ENCODE peak calls at places on chromosome 20, in six cellular contexts. One of them, this sample, is unnamed.

GRCh38 chr20:5657190-5657872 is 92.9 kb upstream of the SHLD1 start:
- DNase-seq in tibial artery: peak; percentile 48
- DNase-seq in cardiac muscle cell: peak; percentile 99
- DNase-seq in gastrocnemius medialis: peak; percentile 31
- DNase-seq in left lung: no peak
- DNase-seq in colonic mucosa: peak; percentile 47
- DNase-seq in this sample: no peak

GRCh38 chr20:32612831-32613595 is 27.9 kb upstream of the NOL4L start:
- DNase-seq in tibial artery: no peak
- DNase-seq in cardiac muscle cell: no peak
- DNase-seq in gastrocnemius medialis: no peak
- DNase-seq in left lung: no peak
- DNase-seq in colonic mucosa: no peak
- DNase-seq in this sample: no peak

GRCh38 chr20:23308024-23308423 is 42.6 kb upstream of the NXT1 start:
- DNase-seq in tibial artery: no peak
- DNase-seq in cardiac muscle cell: no peak
- DNase-seq in gastrocnemius medialis: no peak
- DNase-seq in left lung: no peak
- DNase-seq in colonic mucosa: no peak
- DNase-seq in this sample: no peak

GRCh38 chr20:6851136-6851535 is 83.7 kb downstream of the BMP2 start:
- DNase-seq in tibial artery: no peak
- DNase-seq in cardiac muscle cell: no peak
- DNase-seq in gastrocnemius medialis: no peak
- DNase-seq in left lung: no peak
- DNase-seq in colonic mucosa: no peak
- DNase-seq in this sample: no peak

GRCh38 chr20:34579936-34580587 is 21.5 kb downstream of the MAP1LC3A start:
- DNase-seq in tibial artery: no peak
- DNase-seq in cardiac muscle cell: no peak
- DNase-seq in gastrocnemius medialis: no peak
- DNase-seq in left lung: no peak
- DNase-seq in colonic mucosa: peak; percentile 68
- DNase-seq in this sample: no peak

GRCh38 chr20:427849-428657 is 20.0 kb downstream of the RBCK1 start:
- DNase-seq in tibial artery: no peak
- DNase-seq in cardiac muscle cell: no peak
- DNase-seq in gastrocnemius medialis: no peak
- DNase-seq in left lung: no peak
- DNase-seq in colonic mucosa: no peak
- DNase-seq in this sample: no peak

GRCh38 chr20:49770634-49771033 is 42.0 kb upstream of the SLC9A8 start:
- DNase-seq in tibial artery: no peak
- DNase-seq in cardiac muscle cell: no peak
- DNase-seq in gastrocnemius medialis: no peak
- DNase-seq in left lung: no peak
- DNase-seq in colonic mucosa: no peak
- DNase-seq in this sample: no peak

GRCh38 chr20:61940976-61941720 is 124.5 kb downstream of the TAF4 start:
- DNase-seq in tibial artery: peak; percentile 18
- DNase-seq in cardiac muscle cell: no peak
- DNase-seq in gastrocnemius medialis: peak; percentile 7
- DNase-seq in left lung: peak; percentile 48
- DNase-seq in colonic mucosa: no peak
- DNase-seq in this sample: peak; percentile 9

GRCh38 chr20:25148181-25148981 is 47.1 kb upstream of the ENTPD6 start:
- DNase-seq in tibial artery: peak; percentile 44
- DNase-seq in cardiac muscle cell: peak; percentile 70
- DNase-seq in gastrocnemius medialis: no peak
- DNase-seq in left lung: peak; percentile 82
- DNase-seq in colonic mucosa: peak; percentile 30
- DNase-seq in this sample: peak; percentile 18

DNA sequence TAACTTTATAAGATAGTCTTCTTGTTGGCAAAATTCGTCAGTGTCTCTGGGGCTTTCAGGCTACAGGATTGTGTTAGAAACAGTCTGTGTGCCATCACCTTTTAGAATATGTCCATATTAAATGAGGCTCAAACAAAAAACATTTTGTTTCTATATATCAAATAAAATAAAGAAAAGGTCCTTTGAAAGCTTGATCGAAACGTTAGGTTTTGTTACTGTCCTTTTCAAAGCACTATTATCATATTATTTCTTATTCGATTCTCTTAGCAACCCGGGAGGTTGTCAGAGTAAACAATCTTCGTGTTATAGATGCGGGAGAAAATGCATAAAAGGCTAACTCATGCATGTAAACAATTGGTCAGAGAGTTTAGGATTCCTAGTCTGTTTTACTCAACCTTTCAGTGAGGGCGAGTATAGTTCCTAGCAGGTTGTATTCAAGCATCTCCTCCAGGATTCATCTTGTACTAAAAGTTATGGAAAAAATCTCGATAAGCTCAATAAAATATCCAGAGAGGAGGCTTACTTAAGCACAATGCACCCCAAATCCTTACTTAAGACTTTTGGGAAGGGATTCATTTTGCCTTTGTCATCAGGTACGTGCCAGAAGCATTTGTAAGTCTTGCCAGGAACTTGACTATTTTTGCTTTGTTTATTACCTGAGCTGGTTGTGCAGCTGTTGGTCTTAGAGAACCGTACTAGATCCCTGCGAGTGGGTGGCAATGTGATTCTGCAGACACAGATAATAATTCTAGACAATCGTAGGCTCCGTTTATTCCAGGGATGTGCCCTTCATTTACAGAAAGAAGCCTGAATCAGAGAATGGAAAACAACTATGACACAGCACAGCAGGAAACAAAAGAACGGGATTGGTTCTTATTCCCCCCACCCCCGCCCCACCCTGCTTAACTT is 159.6 kb upstream of the ZNF217 start:
- DNase-seq in tibial artery: no peak
- DNase-seq in cardiac muscle cell: no peak
- DNase-seq in gastrocnemius medialis: no peak
- DNase-seq in left lung: no peak
- DNase-seq in colonic mucosa: no peak
- DNase-seq in this sample: no peak
- H3K4me1 ChIP-seq in tibial artery: peaks cover 3% of the 10 kb centered on the region
- H3K4me1 ChIP-seq in cardiac muscle cell: no peaks in the 10 kb centered on the region
- H3K4me1 ChIP-seq in gastrocnemius medialis: peaks cover 5% of the 10 kb centered on the region
- H3K4me1 ChIP-seq in left lung: peaks cover 24% of the 10 kb centered on the region
- H3K4me1 ChIP-seq in colonic mucosa: peaks cover 16% of the 10 kb centered on the region
- H3K4me1 ChIP-seq in this sample: peaks cover 18% of the 10 kb centered on the region

GRCh38 chr20:59518881-59519706 is 85.2 kb upstream of the PHACTR3 start:
- DNase-seq in tibial artery: no peak
- DNase-seq in cardiac muscle cell: peak; percentile 61
- DNase-seq in gastrocnemius medialis: no peak
- DNase-seq in left lung: no peak
- DNase-seq in colonic mucosa: peak; percentile 31
- DNase-seq in this sample: no peak

GRCh38 chr20:59515906-59516209 is 88.5 kb upstream of the PHACTR3 start:
- DNase-seq in tibial artery: no peak
- DNase-seq in cardiac muscle cell: no peak
- DNase-seq in gastrocnemius medialis: no peak
- DNase-seq in left lung: no peak
- DNase-seq in colonic mucosa: no peak
- DNase-seq in this sample: no peak

GRCh38 chr20:59520814-59521213 is 83.5 kb upstream of the PHACTR3 start:
- DNase-seq in tibial artery: no peak
- DNase-seq in cardiac muscle cell: no peak
- DNase-seq in gastrocnemius medialis: no peak
- DNase-seq in left lung: no peak
- DNase-seq in colonic mucosa: no peak
- DNase-seq in this sample: no peak

GRCh38 chr20:59515013-59515905 is 89.1 kb upstream of the PHACTR3 start:
- DNase-seq in tibial artery: peak; percentile 54
- DNase-seq in cardiac muscle cell: peak; percentile 66
- DNase-seq in gastrocnemius medialis: no peak
- DNase-seq in left lung: peak; percentile 83
- DNase-seq in colonic mucosa: peak; percentile 74
- DNase-seq in this sample: peak; percentile 65

DNA sequence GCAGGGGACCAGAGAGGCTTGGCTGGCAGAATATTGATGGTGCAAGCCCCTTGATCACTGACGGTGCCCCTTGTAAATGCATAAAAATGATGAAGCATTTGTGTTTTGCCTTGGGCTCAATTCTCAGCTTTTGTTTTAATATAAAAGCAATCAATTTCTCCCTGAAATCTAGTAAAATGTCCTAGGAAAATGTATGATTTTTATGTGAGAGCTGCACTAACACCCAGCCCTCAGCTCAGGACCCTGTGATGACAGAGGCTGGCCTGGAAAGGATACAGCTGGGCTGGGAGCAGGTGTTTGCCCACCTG is 84.7 kb upstream of the PHACTR3 start:
- DNase-seq in tibial artery: no peak
- DNase-seq in cardiac muscle cell: no peak
- DNase-seq in gastrocnemius medialis: no peak
- DNase-seq in left lung: no peak
- DNase-seq in colonic mucosa: no peak
- DNase-seq in this sample: no peak
- TF ChIP-seq CTCF in tibial artery: no peak
- TF ChIP-seq CTCF in cardiac muscle cell: no peak
- TF ChIP-seq CTCF in gastrocnemius medialis: no peak
- TF ChIP-seq CTCF in left lung: no peak
- TF ChIP-seq CTCF in colonic mucosa: peak; percentile 8
- TF ChIP-seq CTCF in this sample: no peak

GRCh38 chr20:57694481-57694880 is 15.3 kb downstream of the PMEPA1 start:
- DNase-seq in tibial artery: no peak
- DNase-seq in cardiac muscle cell: no peak
- DNase-seq in gastrocnemius medialis: no peak
- DNase-seq in left lung: no peak
- DNase-seq in colonic mucosa: no peak
- DNase-seq in this sample: no peak
- H3K4me1 ChIP-seq in tibial artery: peaks cover 100% of the 10 kb centered on the region
- H3K4me1 ChIP-seq in cardiac muscle cell: no peaks in the 10 kb centered on the region
- H3K4me1 ChIP-seq in gastrocnemius medialis: peaks cover 23% of the 10 kb centered on the region
- H3K4me1 ChIP-seq in left lung: peaks cover 41% of the 10 kb centered on the region
- H3K4me1 ChIP-seq in colonic mucosa: peaks cover 8% of the 10 kb centered on the region
- H3K4me1 ChIP-seq in this sample: peaks cover 16% of the 10 kb centered on the region

DNA sequence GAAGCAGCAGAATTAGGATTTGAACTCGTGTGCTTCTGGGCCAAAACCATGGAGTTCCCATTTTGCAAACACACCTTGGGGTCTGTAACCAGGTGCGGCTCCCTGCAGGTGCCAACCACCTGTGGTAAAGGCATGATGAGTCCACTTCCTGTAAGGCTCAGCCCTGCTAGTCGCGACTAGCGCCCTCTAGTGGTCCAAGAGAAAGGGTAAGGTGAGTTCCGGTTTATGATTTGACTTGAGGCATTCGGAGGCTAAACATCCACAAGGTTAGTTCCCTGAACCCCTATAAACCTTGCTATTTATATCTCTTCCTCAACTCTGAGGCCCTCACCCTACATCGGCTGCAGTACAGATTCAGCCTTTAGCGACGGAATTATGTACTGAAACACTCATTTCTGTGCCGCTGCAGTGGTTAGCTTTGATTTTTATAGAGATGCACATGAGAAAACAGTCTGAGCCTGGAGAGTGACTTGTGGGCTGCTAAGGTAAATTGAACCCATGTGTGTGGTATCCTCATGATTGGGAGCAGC is 173.4 kb downstream of the PLCB1 start:
- DNase-seq in tibial artery: no peak
- DNase-seq in cardiac muscle cell: peak; percentile 43
- DNase-seq in gastrocnemius medialis: peak; percentile 37
- DNase-seq in left lung: peak; percentile 76
- DNase-seq in colonic mucosa: peak; percentile 71
- DNase-seq in this sample: peak; percentile 25
- TF ChIP-seq CTCF in tibial artery: peak; percentile 30
- TF ChIP-seq CTCF in cardiac muscle cell: peak; percentile 67
- TF ChIP-seq CTCF in gastrocnemius medialis: peak; percentile 17
- TF ChIP-seq CTCF in left lung: peak; percentile 44
- TF ChIP-seq CTCF in colonic mucosa: peak; percentile 58
- TF ChIP-seq CTCF in this sample: no peak